ENCODE peak calls at places on chromosomes 3 and 15, in seven cellular contexts. M, C, I, J, Q, V and E are unnamed samples.

GRCh38 chr3:137163241-137163916 is 205.6 kb downstream of the IL20RB start:
- DNase-seq in M (no peak), C (no peak), I (peak; percentile 30), J (no peak), Q (no peak), V (no peak), E (no peak)

GRCh38 chr3:16789344-16790100 is 95.2 kb upstream of the PLCL2 start:
- DNase-seq in M (no peak), C (no peak), I (no peak), J (no peak), Q (no peak), V (no peak), E (no peak)

GRCh38 chr15:49674370-49674769 is 53.5 kb downstream of the DTWD1 start:
- DNase-seq in M (no peak), C (no peak), I (no peak), J (no peak), Q (no peak), V (no peak), E (no peak)

GRCh38 chr3:183548262-183548769 is 7.2 kb downstream of the KLHL6 start:
- DNase-seq in M (peak; percentile 8), C (peak; percentile 86), I (no peak), J (peak; percentile 83), Q (peak; percentile 19), V (no peak), E (no peak)

GRCh38 chr3:105539897-105540296 is 173.2 kb downstream of the ALCAM start:
- DNase-seq in M (no peak), C (no peak), I (no peak), J (no peak), Q (no peak), V (no peak), E (no peak)

GRCh38 chr3:57227204-57227929 is at the start of gene APPL1:
- DNase-seq in M (peak; percentile 93), C (peak; percentile 89), I (peak; percentile 28), J (peak; percentile 90), Q (peak; percentile 99), V (peak; percentile 92), E (peak; percentile 84)

GRCh38 chr3:120272294-120272693 is 12.7 kb downstream of the GPR156 start:
- DNase-seq in M (no peak), C (no peak), I (no peak), J (no peak), Q (no peak), V (no peak), E (no peak)

GRCh38 chr3:111965484-111965883 is 13.3 kb upstream of the ABHD10 start:
- DNase-seq in M (no peak), C (no peak), I (no peak), J (no peak), Q (no peak), V (no peak), E (no peak)

GRCh38 chr15:93610944-93611343 is 521.9 kb upstream of the RGMA start:
- DNase-seq in M (no peak), C (peak; percentile 67), I (no peak), J (no peak), Q (no peak), V (no peak), E (no peak)

GRCh38 chr3:114362815-114363214 is 69.0 kb downstream of the TIGIT start:
- DNase-seq in M (peak; percentile 23), C (peak; percentile 34), I (peak; percentile 30), J (peak; percentile 24), Q (no peak), V (peak; percentile 53), E (peak; percentile 11)

GRCh38 chr3:45054196-45054857 is 28.2 kb downstream of the CLEC3B start:
- DNase-seq in M (no peak), C (no peak), I (no peak), J (no peak), Q (no peak), V (no peak), E (no peak)

GRCh38 chr15:57134877-57135276 is 216.4 kb downstream of the TCF12 start:
- DNase-seq in M (no peak), C (no peak), I (no peak), J (no peak), Q (no peak), V (no peak), E (no peak)

GRCh38 chr15:75868019-75868418 is 24.8 kb downstream of the UBE2Q2 start:
- DNase-seq in M (no peak), C (no peak), I (no peak), J (no peak), Q (no peak), V (no peak), E (no peak)

GRCh38 chr3:19931180-19931692 is 2.8 kb downstream of the EFHB start:
- DNase-seq in M (no peak), C (no peak), I (no peak), J (no peak), Q (no peak), V (no peak), E (no peak)

GRCh38 chr3:138923531-138923994 is 23.4 kb downstream of the FOXL2 start:
- DNase-seq in M (peak; percentile 81), C (peak; percentile 82), I (peak; percentile 81), J (peak; percentile 81), Q (peak; percentile 93), V (peak; percentile 87), E (peak; percentile 75)

GRCh38 chr3:188188911-188189310 is 35.0 kb downstream of the LPP start:
- DNase-seq in M (no peak), C (no peak), I (no peak), J (no peak), Q (no peak), V (no peak), E (no peak)

GRCh38 chr3:129289201-129289921 is 10.7 kb downstream of the HMCES start:
- DNase-seq in M (no peak), C (peak; percentile 62), I (no peak), J (no peak), Q (no peak), V (no peak), E (no peak)

GRCh38 chr3:113629941-113630340 is 66.5 kb downstream of the USF3 start:
- DNase-seq in M (no peak), C (no peak), I (peak; percentile 90), J (no peak), Q (no peak), V (no peak), E (no peak)